ENCODE peak calls at places on chromosomes 1 and 21, in ten cellular contexts. P, D, C, A, L, B, X, W, N and Z are unnamed samples.

GRCh38 chr1:67005068-67005467 is 48.9 kb downstream of the SLC35D1 start:
- DNase-seq in A (no peak), D (no peak), W (no peak), B (no peak), L (no peak), X (no peak), P (no peak), N (no peak), C (no peak), Z (no peak)

GRCh38 chr1:209607795-209608178 is 24.3 kb downstream of the CAMK1G start:
- DNase-seq in W (no peak), D (no peak), P (no peak), A (no peak), N (no peak), B (no peak), L (no peak), C (no peak), X (no peak), Z (no peak)

GRCh38 chr1:190908691-190909090 is 431.0 kb upstream of the BRINP3 start:
- DNase-seq in C (no peak), P (no peak), A (no peak), X (no peak), D (no peak), N (no peak), B (no peak), W (no peak), L (peak), Z (no peak)

GRCh38 chr1:119740261-119740660 is 28.4 kb downstream of the HMGCS2 start:
- DNase-seq in L (no peak), D (no peak), P (no peak), A (no peak), C (no peak), N (no peak), X (no peak), W (no peak), B (no peak), Z (no peak)

GRCh38 chr21:25862596-25862995 is 127.8 kb downstream of the GABPA start:
- DNase-seq in A (no peak), N (no peak), L (peak), D (no peak), C (no peak), P (no peak), B (no peak), W (peak), X (no peak), Z (no peak)

GRCh38 chr1:183244466-183244865 is 58.4 kb downstream of the LAMC2 start:
- DNase-seq in C (no peak), N (peak), P (no peak), A (no peak), B (no peak), D (no peak), W (no peak), L (peak), X (peak), Z (no peak)

GRCh38 chr21:14901482-14901958 is 163.3 kb downstream of the NRIP1 start:
- DNase-seq in C (no peak), L (no peak), A (peak), D (no peak), P (no peak), W (no peak), B (no peak), N (no peak), X (no peak), Z (no peak)

GRCh38 chr1:2982615-2983318 is 38.5 kb upstream of the ACTRT2 start:
- DNase-seq in A (no peak), W (no peak), B (no peak), P (no peak), X (no peak), C (no peak), N (no peak), L (no peak), D (no peak), Z (peak)

GRCh38 chr1:234987415-234988159 is 141.1 kb downstream of the TOMM20 start:
- DNase-seq in D (peak), C (no peak), W (peak), P (no peak), B (no peak), N (peak), L (peak), X (peak), A (no peak), Z (no peak)

GRCh38 chr1:222941425-222941824 is 126.6 kb downstream of the DISP1 start:
- DNase-seq in W (no peak), P (no peak), X (no peak), C (no peak), N (no peak), A (no peak), D (no peak), B (no peak), L (no peak), Z (no peak)

GRCh38 chr1:1597275-1597930 is 2.5 kb downstream of the FNDC10 start:
- DNase-seq in P (no peak), N (no peak), W (peak), B (no peak), A (no peak), X (no peak), C (peak), L (no peak), D (no peak), Z (no peak)

GRCh38 chr1:109115685-109116084 is 1.8 kb downstream of the ELAPOR1 start:
- DNase-seq in N (no peak), B (no peak), A (no peak), W (no peak), X (no peak), D (no peak), L (no peak), P (no peak), C (no peak), Z (no peak)

GRCh38 chr21:29333355-29333746 is 34.6 kb downstream of the BACH1 start:
- DNase-seq in L (no peak), A (no peak), P (no peak), C (no peak), W (no peak), B (no peak), X (no peak), D (no peak), N (no peak), Z (no peak)

GRCh38 chr1:162627662-162628296 is 4.5 kb upstream of the DDR2 start:
- DNase-seq in N (no peak), P (no peak), C (no peak), W (peak), L (peak), A (no peak), X (no peak), B (no peak), D (no peak), Z (no peak)

GRCh38 chr1:151976868-151977267 is 16.8 kb downstream of the S100A10 start:
- DNase-seq in W (no peak), D (no peak), N (no peak), A (no peak), C (no peak), L (no peak), P (no peak), B (no peak), X (no peak), Z (no peak)

GRCh38 chr1:201790261-201790660 is 38.7 kb upstream of the IPO9 start:
- DNase-seq in C (no peak), N (no peak), X (no peak), W (no peak), A (no peak), P (no peak), D (no peak), L (peak), B (no peak), Z (no peak)

GRCh38 chr21:38993561-38993960 is 187.8 kb downstream of the ETS2 start:
- DNase-seq in P (no peak), L (peak), B (peak), D (peak), W (no peak), X (no peak), N (peak), A (no peak), C (no peak), Z (no peak)

GRCh38 chr1:199246716-199247115 is 607.9 kb downstream of the PTPRC start:
- DNase-seq in N (no peak), C (peak), X (no peak), L (no peak), P (no peak), W (no peak), B (no peak), A (no peak), D (no peak), Z (no peak)

GRCh38 chr1:16967095-16967567 is 13.3 kb downstream of the MFAP2 start:
- DNase-seq in X (no peak), C (peak), P (no peak), A (no peak), B (no peak), D (no peak), N (no peak), L (peak), W (no peak), Z (no peak)

GRCh38 chr1:117171900-117172501 is 38.7 kb downstream of the VTCN1 start:
- DNase-seq in D (peak), W (no peak), P (no peak), L (peak), C (no peak), B (no peak), X (peak), A (no peak), N (peak), Z (no peak)

GRCh38 chr1:36807262-36807661 is 227.1 kb downstream of the GRIK3 start:
- DNase-seq in N (no peak), P (no peak), L (no peak), A (no peak), W (no peak), C (no peak), X (no peak), D (no peak), B (no peak), Z (no peak)

GRCh38 chr1:161180643-161181042 is 3.3 kb upstream of the B4GALT3 start:
- DNase-seq in N (no peak), P (no peak), W (peak), X (no peak), B (no peak), D (no peak), L (peak), A (no peak), C (no peak), Z (no peak)

GRCh38 chr1:234771642-234772344 is 161.8 kb upstream of the IRF2BP2 start:
- DNase-seq in P (no peak), X (no peak), B (no peak), N (no peak), L (no peak), W (peak), D (no peak), A (no peak), C (no peak), Z (no peak)

GRCh38 chr1:61053712-61054608 is 28.4 kb upstream of the NFIA start:
- DNase-seq in C (peak), D (no peak), A (no peak), L (peak), B (no peak), P (no peak), N (no peak), X (peak), W (no peak), Z (no peak)

GRCh38 chr1:182391028-182391361 is 595 bp downstream of the GLUL start:
- DNase-seq in N (no peak), A (no peak), C (no peak), P (no peak), L (no peak), W (no peak), D (no peak), B (no peak), X (peak), Z (no peak)

GRCh38 chr1:69157046-69157756 is 410.5 kb upstream of the LRRC7 start:
- DNase-seq in L (no peak), B (no peak), P (no peak), D (no peak), A (no peak), X (no peak), C (no peak), W (no peak), N (no peak), Z (no peak)

GRCh38 chr1:27596261-27596660 is 7.7 kb downstream of the AHDC1 start:
- DNase-seq in C (no peak), P (no peak), A (no peak), D (no peak), L (no peak), N (no peak), W (no peak), X (no peak), B (no peak), Z (no peak)

GRCh38 chr1:212284332-212284743 is 872 bp upstream of the PPP2R5A start:
- DNase-seq in P (no peak), W (no peak), D (no peak), A (no peak), X (no peak), C (no peak), N (no peak), L (peak), B (no peak), Z (no peak)

GRCh38 chr1:94068096-94068830 is 52.7 kb downstream of the ABCA4 start:
- DNase-seq in D (no peak), L (peak), W (no peak), N (no peak), A (peak), X (no peak), B (no peak), C (no peak), P (peak), Z (no peak)

GRCh38 chr1:9322845-9323244 is 30.2 kb downstream of the SPSB1 start:
- DNase-seq in A (no peak), X (no peak), L (no peak), B (no peak), D (no peak), N (no peak), C (peak), W (no peak), P (no peak), Z (no peak)

GRCh38 chr1:101043776-101044175 is 18.2 kb upstream of the DPH5 start:
- DNase-seq in A (peak), P (no peak), L (peak), B (peak), C (no peak), X (no peak), W (no peak), N (no peak), D (no peak), Z (no peak)

GRCh38 chr1:247387500-247387899 is 28.5 kb upstream of the NLRP3 start:
- DNase-seq in D (no peak), B (no peak), X (no peak), P (no peak), L (no peak), C (no peak), W (no peak), A (no peak), N (no peak), Z (no peak)

GRCh38 chr1:219092206-219092605 is 81.5 kb upstream of the LYPLAL1 start:
- DNase-seq in A (no peak), X (no peak), N (no peak), L (peak), B (no peak), D (no peak), W (no peak), P (no peak), C (no peak), Z (no peak)

GRCh38 chr1:94160811-94161210 is 39.9 kb upstream of the ABCA4 start:
- DNase-seq in C (no peak), X (no peak), A (peak), D (no peak), P (no peak), B (peak), W (no peak), N (no peak), L (peak), Z (no peak)

DNA sequence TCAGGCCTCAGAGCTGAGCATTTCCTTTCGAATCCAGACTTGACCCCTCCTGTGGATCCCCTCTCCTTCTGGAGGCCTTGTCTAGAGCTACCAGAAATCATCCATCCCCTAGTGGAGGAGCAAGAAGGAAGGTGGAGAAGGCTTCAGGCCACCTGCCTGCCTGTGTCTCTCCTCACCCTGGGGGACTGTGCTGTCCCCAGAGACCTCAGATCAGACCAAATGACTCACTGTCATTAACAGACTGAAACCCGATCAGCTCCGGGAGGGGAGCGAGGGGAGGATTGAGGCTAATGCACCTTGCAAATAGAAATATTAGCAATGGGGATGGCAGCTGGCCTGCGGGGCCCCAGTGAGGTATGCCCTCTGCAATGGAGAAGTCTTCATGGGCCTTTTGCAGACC is 2.1 kb downstream of the MYBPH start:
- DNase-seq in A (no peak), L (no peak), D (no peak), P (no peak), W (peak), N (no peak), X (no peak), B (no peak), C (no peak), Z (no peak)
- TF ChIP-seq CTCF in A (no peak), L (no peak), D (no peak), P (no peak), W (no peak), N (no peak), X (no peak), B (no peak), C (no peak), Z (no peak)

DNA sequence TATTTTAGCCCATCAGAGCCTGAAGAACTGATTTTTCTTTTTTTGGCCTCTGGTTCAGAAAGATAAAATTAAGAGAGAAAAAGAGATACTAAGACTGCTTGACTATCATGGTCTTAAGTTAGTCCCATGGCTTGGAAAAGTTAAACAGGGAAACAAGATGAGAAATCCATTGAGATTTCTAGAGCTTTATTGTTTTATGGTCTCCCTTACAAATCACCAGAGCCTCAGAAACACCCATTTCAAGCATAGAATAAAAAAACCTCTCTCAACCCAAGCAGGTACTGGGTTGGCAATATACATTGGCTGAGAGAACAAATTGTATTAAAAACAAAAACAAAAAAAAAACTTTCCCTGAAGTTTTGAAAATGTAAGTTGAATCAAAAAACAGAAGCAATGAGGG is 3.9 kb downstream of the SELE start:
- DNase-seq in L (no peak), D (no peak), W (no peak), B (no peak), N (no peak), C (no peak), P (no peak), A (no peak), X (no peak), Z (no peak)
- TF ChIP-seq CTCF in L (no peak), D (no peak), W (no peak), B (no peak), N (no peak), C (no peak), P (no peak), A (no peak), X (no peak), Z (no peak)

GRCh38 chr21:42539342-42539741 is 25.7 kb downstream of the SLC37A1 start:
- DNase-seq in C (no peak), X (no peak), W (no peak), P (no peak), B (no peak), N (no peak), L (no peak), A (no peak), D (peak), Z (no peak)
- TF ChIP-seq CTCF in C (no peak), X (no peak), W (no peak), P (no peak), B (no peak), N (no peak), L (no peak), A (no peak), D (no peak), Z (no peak)

GRCh38 chr1:178362784-178363183 is 134.0 kb downstream of the CLEC20A start:
- DNase-seq in A (no peak), C (no peak), W (no peak), N (no peak), B (no peak), L (peak), X (no peak), D (no peak), P (no peak), Z (no peak)

GRCh38 chr1:178364782-178365181 is 132.0 kb downstream of the CLEC20A start:
- DNase-seq in A (no peak), D (no peak), X (no peak), P (no peak), W (no peak), C (no peak), L (no peak), N (no peak), B (no peak), Z (no peak)

GRCh38 chr1:178367151-178367550 is 129.6 kb downstream of the CLEC20A start:
- DNase-seq in A (no peak), P (no peak), X (no peak), B (no peak), W (no peak), L (no peak), C (no peak), N (no peak), D (no peak), Z (no peak)

GRCh38 chr1:178360421-178360820 is 136.3 kb downstream of the CLEC20A start:
- DNase-seq in X (no peak), D (no peak), W (no peak), N (no peak), B (no peak), P (no peak), C (no peak), L (no peak), A (no peak), Z (no peak)

GRCh38 chr1:178361847-178362246 is 134.9 kb downstream of the CLEC20A start:
- DNase-seq in A (no peak), L (no peak), C (no peak), X (no peak), D (no peak), P (no peak), N (no peak), W (peak), B (no peak), Z (no peak)
- TF ChIP-seq CTCF in A (no peak), L (no peak), C (peak), X (no peak), D (no peak), P (peak), N (no peak), W (peak), B (no peak), Z (no peak)

DNA sequence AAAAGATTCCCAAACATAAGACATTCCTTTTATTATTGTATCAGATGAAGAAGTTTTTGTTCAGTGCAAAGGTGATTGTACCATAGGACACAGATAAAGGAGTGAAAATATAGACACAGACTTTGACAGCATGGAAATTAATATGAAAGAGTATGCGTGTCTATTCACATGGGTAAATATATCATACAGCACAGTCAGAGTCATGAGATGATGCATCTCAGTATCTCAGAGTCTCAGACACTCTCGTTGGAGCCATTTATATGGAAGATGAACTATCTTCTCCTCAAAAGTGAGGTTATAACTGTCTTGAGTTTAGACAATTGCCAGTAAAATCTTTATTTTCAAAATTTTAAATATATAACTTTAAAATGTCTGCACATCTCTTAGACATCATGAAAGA is 158.4 kb upstream of the C8B start:
- DNase-seq in N (no peak), A (no peak), X (no peak), C (no peak), W (no peak), B (no peak), P (no peak), D (no peak), L (no peak), Z (no peak)
- TF ChIP-seq CTCF in N (no peak), A (no peak), X (no peak), C (no peak), W (no peak), B (no peak), P (no peak), D (no peak), L (no peak), Z (no peak)